ENCODE peak calls at places on chromosomes 3 and 15, in five cellular contexts. One of them, this sample, is unnamed.

GRCh38 chr3:122427857-122428471 is 12.1 kb upstream of the WDR5B start:
- DNase-seq in GM12878: no peak
- DNase-seq in SK-N-SH: no peak
- DNase-seq in K562: no peak
- DNase-seq in IMR-90: no peak
- DNase-seq in this sample: no peak

GRCh38 chr3:113514265-113514769 is 639 bp downstream of the SPICE1 start:
- DNase-seq in GM12878: no peak
- DNase-seq in SK-N-SH: no peak
- DNase-seq in IMR-90: peak
- DNase-seq in K562: no peak
- DNase-seq in this sample: peak

GRCh38 chr3:126447456-126448106 is 28.1 kb downstream of the ZXDC start:
- DNase-seq in IMR-90: peak
- DNase-seq in SK-N-SH: no peak
- DNase-seq in GM12878: no peak
- DNase-seq in K562: no peak
- DNase-seq in this sample: no peak

GRCh38 chr3:165742351-165742750 is 94.9 kb downstream of the BCHE start:
- DNase-seq in IMR-90: no peak
- DNase-seq in K562: no peak
- DNase-seq in SK-N-SH: no peak
- DNase-seq in GM12878: no peak
- DNase-seq in this sample: no peak

GRCh38 chr3:97684490-97684889 is 80.1 kb upstream of the ARL6 start:
- DNase-seq in SK-N-SH: no peak
- DNase-seq in GM12878: no peak
- DNase-seq in IMR-90: no peak
- DNase-seq in K562: no peak
- DNase-seq in this sample: no peak

GRCh38 chr3:119817071-119817470 is 35.2 kb downstream of the NR1I2 start:
- DNase-seq in IMR-90: no peak
- DNase-seq in GM12878: no peak
- DNase-seq in SK-N-SH: no peak
- DNase-seq in K562: no peak
- DNase-seq in this sample: no peak

GRCh38 chr3:170802164-170803151 is 67.5 kb downstream of the RPL22L1 start:
- DNase-seq in GM12878: no peak
- DNase-seq in SK-N-SH: no peak
- DNase-seq in K562: no peak
- DNase-seq in IMR-90: peak
- DNase-seq in this sample: no peak

GRCh38 chr3:51045006-51045405 is 340.1 kb upstream of the MANF start:
- DNase-seq in IMR-90: no peak
- DNase-seq in K562: no peak
- DNase-seq in GM12878: no peak
- DNase-seq in SK-N-SH: no peak
- DNase-seq in this sample: no peak

GRCh38 chr15:94607176-94607654 is 375.9 kb downstream of the MCTP2 start:
- DNase-seq in GM12878: no peak
- DNase-seq in IMR-90: no peak
- DNase-seq in SK-N-SH: no peak
- DNase-seq in K562: no peak
- DNase-seq in this sample: no peak

GRCh38 chr15:48411971-48412591 is 80.9 kb downstream of the DUT start:
- DNase-seq in GM12878: no peak
- DNase-seq in SK-N-SH: no peak
- DNase-seq in K562: no peak
- DNase-seq in IMR-90: no peak
- DNase-seq in this sample: no peak

GRCh38 chr15:94168250-94168649 is 63.1 kb upstream of the MCTP2 start:
- DNase-seq in SK-N-SH: no peak
- DNase-seq in K562: peak
- DNase-seq in IMR-90: no peak
- DNase-seq in GM12878: no peak
- DNase-seq in this sample: peak

GRCh38 chr15:48541659-48542334 is 103.7 kb downstream of the FBN1 start:
- DNase-seq in SK-N-SH: peak
- DNase-seq in GM12878: peak
- DNase-seq in IMR-90: peak
- DNase-seq in K562: no peak
- DNase-seq in this sample: no peak

GRCh38 chr3:46848271-46849097 is 14.8 kb downstream of the MYL3 start:
- DNase-seq in GM12878: no peak
- DNase-seq in SK-N-SH: no peak
- DNase-seq in K562: peak
- DNase-seq in IMR-90: peak
- DNase-seq in this sample: no peak

GRCh38 chr3:123286308-123287023 is 84.7 kb downstream of the SEC22A start:
- DNase-seq in IMR-90: peak
- DNase-seq in GM12878: no peak
- DNase-seq in SK-N-SH: peak
- DNase-seq in K562: peak
- DNase-seq in this sample: peak

GRCh38 chr3:175749981-175750380 is 890.8 kb downstream of the NAALADL2 start:
- DNase-seq in K562: no peak
- DNase-seq in IMR-90: no peak
- DNase-seq in GM12878: no peak
- DNase-seq in SK-N-SH: no peak
- DNase-seq in this sample: no peak

GRCh38 chr3:172138792-172139507 is 99.6 kb downstream of the FNDC3B start:
- DNase-seq in SK-N-SH: no peak
- DNase-seq in GM12878: peak
- DNase-seq in IMR-90: peak
- DNase-seq in K562: peak
- DNase-seq in this sample: peak

GRCh38 chr15:98845138-98845884 is 162.3 kb downstream of the PGPEP1L start:
- DNase-seq in K562: no peak
- DNase-seq in SK-N-SH: no peak
- DNase-seq in IMR-90: no peak
- DNase-seq in GM12878: no peak
- DNase-seq in this sample: no peak

GRCh38 chr3:47409688-47410416 is 29.0 kb downstream of the PTPN23 start:
- DNase-seq in SK-N-SH: no peak
- DNase-seq in GM12878: no peak
- DNase-seq in K562: no peak
- DNase-seq in IMR-90: no peak
- DNase-seq in this sample: no peak

GRCh38 chr15:73321496-73322344 is 47.0 kb downstream of the HCN4 start:
- DNase-seq in SK-N-SH: no peak
- DNase-seq in IMR-90: no peak
- DNase-seq in K562: no peak
- DNase-seq in GM12878: no peak
- DNase-seq in this sample: no peak

GRCh38 chr15:51401872-51402517 is 60.5 kb downstream of the GLDN start:
- DNase-seq in IMR-90: peak
- DNase-seq in GM12878: no peak
- DNase-seq in K562: peak
- DNase-seq in SK-N-SH: peak
- DNase-seq in this sample: peak

GRCh38 chr15:39623550-39623931 is 42.7 kb downstream of the THBS1 start:
- DNase-seq in IMR-90: no peak
- DNase-seq in SK-N-SH: no peak
- DNase-seq in K562: no peak
- DNase-seq in GM12878: peak
- DNase-seq in this sample: no peak

GRCh38 chr3:13788522-13789424 is 91.1 kb downstream of the WNT7A start:
- DNase-seq in IMR-90: no peak
- DNase-seq in GM12878: no peak
- DNase-seq in K562: no peak
- DNase-seq in SK-N-SH: no peak
- DNase-seq in this sample: no peak

GRCh38 chr3:125102470-125102869 is 46.7 kb upstream of the HEG1 start:
- DNase-seq in K562: no peak
- DNase-seq in SK-N-SH: no peak
- DNase-seq in GM12878: no peak
- DNase-seq in IMR-90: no peak
- DNase-seq in this sample: no peak

GRCh38 chr3:185688808-185689207 is 102.7 kb downstream of the SENP2 start:
- DNase-seq in IMR-90: peak
- DNase-seq in SK-N-SH: peak
- DNase-seq in GM12878: no peak
- DNase-seq in K562: peak
- DNase-seq in this sample: peak

GRCh38 chr15:66252411-66253295 is 897 bp downstream of the MEGF11 start:
- DNase-seq in K562: peak
- DNase-seq in GM12878: no peak
- DNase-seq in IMR-90: no peak
- DNase-seq in SK-N-SH: peak
- DNase-seq in this sample: peak

DNA sequence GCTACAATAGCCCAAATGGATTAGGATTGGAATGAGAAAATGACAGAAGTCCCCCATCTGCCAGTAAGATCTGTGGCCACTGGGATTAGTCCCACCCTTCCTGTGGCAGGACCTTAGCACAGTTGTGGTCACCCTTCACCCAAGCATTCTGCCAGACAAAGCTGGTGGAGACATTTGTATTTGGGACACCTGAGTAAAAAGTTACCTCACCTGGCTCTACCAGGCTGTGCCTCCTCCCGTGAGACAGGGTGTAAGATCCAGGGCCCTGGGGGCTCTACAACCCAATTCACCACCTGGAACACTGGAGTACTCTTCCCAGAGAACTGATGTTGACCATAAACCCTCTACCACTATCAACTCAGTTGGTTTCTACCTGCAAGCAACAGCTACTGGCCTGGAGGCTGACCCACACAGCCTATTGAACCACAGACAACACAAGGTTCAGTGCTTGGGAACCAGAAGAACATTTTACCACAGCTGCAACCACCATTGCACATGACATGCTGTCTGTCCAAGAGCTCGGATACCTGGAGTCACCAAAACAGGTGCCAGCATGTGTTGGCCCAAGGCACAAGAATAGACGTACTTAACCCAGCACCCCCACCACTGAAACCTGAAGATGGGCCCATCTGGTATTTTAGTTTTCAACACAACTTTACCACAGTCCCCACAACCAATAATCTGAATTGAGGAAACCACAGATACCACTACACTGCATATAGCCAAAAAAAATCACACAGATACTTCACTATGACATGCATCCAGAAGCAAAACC is 1686.7 kb downstream of the SI start:
- DNase-seq in SK-N-SH: no peak
- DNase-seq in GM12878: no peak
- DNase-seq in K562: no peak
- DNase-seq in IMR-90: no peak
- DNase-seq in this sample: no peak
- H3K4me3 ChIP-seq in SK-N-SH: no peak
- H3K4me3 ChIP-seq in GM12878: no peak
- H3K4me3 ChIP-seq in K562: no peak
- H3K4me3 ChIP-seq in IMR-90: no peak
- H3K4me3 ChIP-seq in this sample: no peak

GRCh38 chr3:187334904-187335303 is 33.3 kb upstream of the RTP4 start:
- DNase-seq in SK-N-SH: no peak
- DNase-seq in K562: no peak
- DNase-seq in IMR-90: no peak
- DNase-seq in GM12878: no peak
- DNase-seq in this sample: no peak

GRCh38 chr3:187342255-187342654 is 25.9 kb upstream of the RTP4 start:
- DNase-seq in IMR-90: no peak
- DNase-seq in K562: no peak
- DNase-seq in SK-N-SH: no peak
- DNase-seq in GM12878: no peak
- DNase-seq in this sample: no peak

GRCh38 chr3:187340572-187340971 is 27.6 kb upstream of the RTP4 start:
- DNase-seq in IMR-90: no peak
- DNase-seq in GM12878: no peak
- DNase-seq in K562: no peak
- DNase-seq in SK-N-SH: no peak
- DNase-seq in this sample: no peak

GRCh38 chr3:187336322-187336721 is 31.9 kb upstream of the RTP4 start:
- DNase-seq in K562: no peak
- DNase-seq in GM12878: no peak
- DNase-seq in SK-N-SH: no peak
- DNase-seq in IMR-90: no peak
- DNase-seq in this sample: no peak
- TF ChIP-seq MXI1 in K562: no peak
- TF ChIP-seq MXI1 in GM12878: no peak
- TF ChIP-seq MXI1 in SK-N-SH: no peak
- TF ChIP-seq MXI1 in IMR-90: no peak
- TF ChIP-seq MXI1 in this sample: no peak

GRCh38 chr3:79183496-79183895 is 584.3 kb downstream of the ROBO1 start:
- DNase-seq in GM12878: no peak
- DNase-seq in SK-N-SH: no peak
- DNase-seq in IMR-90: no peak
- DNase-seq in K562: no peak
- DNase-seq in this sample: no peak

GRCh38 chr3:79178471-79178870 is 589.3 kb downstream of the ROBO1 start:
- DNase-seq in IMR-90: no peak
- DNase-seq in SK-N-SH: no peak
- DNase-seq in GM12878: no peak
- DNase-seq in K562: no peak
- DNase-seq in this sample: no peak

GRCh38 chr3:79187441-79187840 is 580.4 kb downstream of the ROBO1 start:
- DNase-seq in GM12878: no peak
- DNase-seq in SK-N-SH: no peak
- DNase-seq in IMR-90: no peak
- DNase-seq in K562: no peak
- DNase-seq in this sample: no peak

DNA sequence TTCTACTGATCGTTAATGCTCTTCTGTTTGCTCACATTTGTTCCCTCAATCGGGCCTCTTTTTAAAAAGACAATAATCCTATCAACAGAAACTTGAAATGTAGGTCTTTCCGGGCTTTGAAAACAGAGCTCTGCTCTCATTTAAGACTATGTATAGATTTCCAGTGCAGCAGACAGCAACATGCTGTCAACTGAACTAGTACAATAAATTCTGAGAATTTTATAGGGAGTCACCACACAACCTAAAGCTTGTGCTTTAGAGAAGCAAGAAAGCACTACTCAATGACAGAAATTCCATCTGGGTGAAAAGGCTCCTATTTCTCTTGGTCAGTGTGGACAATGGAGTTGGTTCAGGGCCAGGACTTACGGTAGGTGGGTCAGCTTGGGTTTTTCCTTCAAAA is 583.6 kb downstream of the ROBO1 start:
- DNase-seq in K562: no peak
- DNase-seq in SK-N-SH: no peak
- DNase-seq in IMR-90: no peak
- DNase-seq in GM12878: no peak
- DNase-seq in this sample: no peak
- H3K4me3 ChIP-seq in K562: no peak
- H3K4me3 ChIP-seq in SK-N-SH: no peak
- H3K4me3 ChIP-seq in IMR-90: no peak
- H3K4me3 ChIP-seq in GM12878: no peak
- H3K4me3 ChIP-seq in this sample: no peak

DNA sequence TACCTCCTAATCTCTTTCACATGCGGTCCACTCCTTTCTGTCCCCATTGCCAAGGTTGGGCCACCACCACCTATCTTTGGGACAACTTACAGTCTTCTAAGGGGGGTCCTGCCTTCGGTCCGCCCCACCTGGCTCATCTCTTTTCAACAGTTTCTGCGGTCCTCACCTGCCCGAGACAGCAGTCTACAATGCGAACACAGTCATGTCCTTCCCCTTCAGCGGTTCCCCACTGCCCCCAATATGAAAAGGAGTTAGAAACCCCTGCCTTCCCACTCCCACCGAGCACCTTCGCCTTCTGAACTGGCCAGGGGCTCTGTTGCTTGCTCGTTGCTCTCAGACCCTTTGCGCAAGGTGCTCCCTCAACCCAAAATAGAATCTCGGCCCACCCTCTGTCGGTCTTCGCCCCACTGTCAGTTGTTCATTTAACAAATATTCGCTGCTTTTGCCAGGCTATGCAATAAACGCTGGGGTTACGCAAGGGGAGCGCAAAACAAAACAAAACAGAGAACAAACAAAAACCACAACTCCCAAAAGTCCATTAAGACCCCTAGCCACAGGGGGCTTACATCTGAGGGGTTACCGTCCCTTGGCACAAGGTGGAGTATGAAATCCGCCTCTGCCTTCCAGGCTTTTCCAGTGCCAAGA is 611 bp upstream of the FANCI start:
- DNase-seq in IMR-90: peak
- DNase-seq in K562: no peak
- DNase-seq in GM12878: no peak
- DNase-seq in SK-N-SH: no peak
- DNase-seq in this sample: no peak
- TF ChIP-seq MXI1 in IMR-90: no peak
- TF ChIP-seq MXI1 in K562: no peak
- TF ChIP-seq MXI1 in GM12878: no peak
- TF ChIP-seq MXI1 in SK-N-SH: no peak
- TF ChIP-seq MXI1 in this sample: no peak